ENCODE peak calls at places on chromosome 6, in seven cellular contexts. One of them, this sample, is unnamed.

GRCh38 chr6:101086473-101086872 is 205.3 kb upstream of the ASCC3 start:
- DNase-seq in stimulated activated CD4-positive, alpha-beta T cell treated with anti-CD3 and anti-CD28 coated beads, Interleukin-15, amount 100 ng/mL, for 1 hour: no peak
- DNase-seq in GM04504: no peak
- DNase-seq in heart right ventricle: no peak
- DNase-seq in activated T-helper 1 cell treated with anti-CD3 and anti-CD28 coated beads, Interleukin-2, amount 50 U/mL, for 16 hours: no peak
- DNase-seq in AG08395: no peak
- DNase-seq in GM03348: no peak
- DNase-seq in this sample: no peak

GRCh38 chr6:158230967-158231550 is 62.9 kb downstream of the GTF2H5 start:
- DNase-seq in stimulated activated CD4-positive, alpha-beta T cell treated with anti-CD3 and anti-CD28 coated beads, Interleukin-15, amount 100 ng/mL, for 1 hour: no peak
- DNase-seq in GM04504: no peak
- DNase-seq in heart right ventricle: no peak
- DNase-seq in activated T-helper 1 cell treated with anti-CD3 and anti-CD28 coated beads, Interleukin-2, amount 50 U/mL, for 16 hours: no peak
- DNase-seq in AG08395: no peak
- DNase-seq in GM03348: no peak
- DNase-seq in this sample: no peak

GRCh38 chr6:155200012-155200411 is 63.8 kb upstream of the CLDN20 start:
- DNase-seq in stimulated activated CD4-positive, alpha-beta T cell treated with anti-CD3 and anti-CD28 coated beads, Interleukin-15, amount 100 ng/mL, for 1 hour: no peak
- DNase-seq in GM04504: no peak
- DNase-seq in heart right ventricle: no peak
- DNase-seq in activated T-helper 1 cell treated with anti-CD3 and anti-CD28 coated beads, Interleukin-2, amount 50 U/mL, for 16 hours: no peak
- DNase-seq in AG08395: no peak
- DNase-seq in GM03348: no peak
- DNase-seq in this sample: no peak

GRCh38 chr6:72554203-72554564 is 67.7 kb upstream of the KCNQ5 start:
- DNase-seq in stimulated activated CD4-positive, alpha-beta T cell treated with anti-CD3 and anti-CD28 coated beads, Interleukin-15, amount 100 ng/mL, for 1 hour: no peak
- DNase-seq in GM04504: no peak
- DNase-seq in heart right ventricle: no peak
- DNase-seq in activated T-helper 1 cell treated with anti-CD3 and anti-CD28 coated beads, Interleukin-2, amount 50 U/mL, for 16 hours: no peak
- DNase-seq in AG08395: peak
- DNase-seq in GM03348: peak
- DNase-seq in this sample: no peak

GRCh38 chr6:74651948-74652347 is 553.9 kb downstream of the COL12A1 start:
- DNase-seq in stimulated activated CD4-positive, alpha-beta T cell treated with anti-CD3 and anti-CD28 coated beads, Interleukin-15, amount 100 ng/mL, for 1 hour: no peak
- DNase-seq in GM04504: no peak
- DNase-seq in heart right ventricle: no peak
- DNase-seq in activated T-helper 1 cell treated with anti-CD3 and anti-CD28 coated beads, Interleukin-2, amount 50 U/mL, for 16 hours: no peak
- DNase-seq in AG08395: no peak
- DNase-seq in GM03348: peak
- DNase-seq in this sample: no peak

GRCh38 chr6:150394886-150395285 is 26.1 kb downstream of the IYD start:
- DNase-seq in stimulated activated CD4-positive, alpha-beta T cell treated with anti-CD3 and anti-CD28 coated beads, Interleukin-15, amount 100 ng/mL, for 1 hour: no peak
- DNase-seq in GM04504: no peak
- DNase-seq in heart right ventricle: no peak
- DNase-seq in activated T-helper 1 cell treated with anti-CD3 and anti-CD28 coated beads, Interleukin-2, amount 50 U/mL, for 16 hours: no peak
- DNase-seq in AG08395: no peak
- DNase-seq in GM03348: no peak
- DNase-seq in this sample: no peak

GRCh38 chr6:118216751-118217150 is 309.7 kb downstream of the SLC35F1 start:
- DNase-seq in stimulated activated CD4-positive, alpha-beta T cell treated with anti-CD3 and anti-CD28 coated beads, Interleukin-15, amount 100 ng/mL, for 1 hour: no peak
- DNase-seq in GM04504: no peak
- DNase-seq in heart right ventricle: no peak
- DNase-seq in activated T-helper 1 cell treated with anti-CD3 and anti-CD28 coated beads, Interleukin-2, amount 50 U/mL, for 16 hours: no peak
- DNase-seq in AG08395: no peak
- DNase-seq in GM03348: no peak
- DNase-seq in this sample: no peak

GRCh38 chr6:37449984-37450383 is 17.0 kb downstream of the CMTR1 start:
- DNase-seq in stimulated activated CD4-positive, alpha-beta T cell treated with anti-CD3 and anti-CD28 coated beads, Interleukin-15, amount 100 ng/mL, for 1 hour: no peak
- DNase-seq in GM04504: no peak
- DNase-seq in heart right ventricle: no peak
- DNase-seq in activated T-helper 1 cell treated with anti-CD3 and anti-CD28 coated beads, Interleukin-2, amount 50 U/mL, for 16 hours: no peak
- DNase-seq in AG08395: no peak
- DNase-seq in GM03348: no peak
- DNase-seq in this sample: no peak

GRCh38 chr6:37566209-37566859 is 66.6 kb upstream of the CCDC167 start:
- DNase-seq in stimulated activated CD4-positive, alpha-beta T cell treated with anti-CD3 and anti-CD28 coated beads, Interleukin-15, amount 100 ng/mL, for 1 hour: peak
- DNase-seq in GM04504: no peak
- DNase-seq in heart right ventricle: peak
- DNase-seq in activated T-helper 1 cell treated with anti-CD3 and anti-CD28 coated beads, Interleukin-2, amount 50 U/mL, for 16 hours: peak
- DNase-seq in AG08395: peak
- DNase-seq in GM03348: peak
- DNase-seq in this sample: peak

GRCh38 chr6:85130743-85131142 is 319.1 kb upstream of the NT5E start:
- DNase-seq in stimulated activated CD4-positive, alpha-beta T cell treated with anti-CD3 and anti-CD28 coated beads, Interleukin-15, amount 100 ng/mL, for 1 hour: no peak
- DNase-seq in GM04504: no peak
- DNase-seq in heart right ventricle: no peak
- DNase-seq in activated T-helper 1 cell treated with anti-CD3 and anti-CD28 coated beads, Interleukin-2, amount 50 U/mL, for 16 hours: no peak
- DNase-seq in AG08395: no peak
- DNase-seq in GM03348: no peak
- DNase-seq in this sample: no peak

GRCh38 chr6:129475477-129476247 is 234.3 kb downstream of the ARHGAP18 start:
- DNase-seq in stimulated activated CD4-positive, alpha-beta T cell treated with anti-CD3 and anti-CD28 coated beads, Interleukin-15, amount 100 ng/mL, for 1 hour: no peak
- DNase-seq in GM04504: no peak
- DNase-seq in heart right ventricle: no peak
- DNase-seq in activated T-helper 1 cell treated with anti-CD3 and anti-CD28 coated beads, Interleukin-2, amount 50 U/mL, for 16 hours: no peak
- DNase-seq in AG08395: no peak
- DNase-seq in GM03348: no peak
- DNase-seq in this sample: no peak

GRCh38 chr6:6466967-6467761 is 121.4 kb upstream of the LY86 start:
- DNase-seq in stimulated activated CD4-positive, alpha-beta T cell treated with anti-CD3 and anti-CD28 coated beads, Interleukin-15, amount 100 ng/mL, for 1 hour: no peak
- DNase-seq in GM04504: no peak
- DNase-seq in heart right ventricle: no peak
- DNase-seq in activated T-helper 1 cell treated with anti-CD3 and anti-CD28 coated beads, Interleukin-2, amount 50 U/mL, for 16 hours: no peak
- DNase-seq in AG08395: no peak
- DNase-seq in GM03348: no peak
- DNase-seq in this sample: no peak

GRCh38 chr6:12875061-12875460 is 158.5 kb downstream of the PHACTR1 start:
- DNase-seq in stimulated activated CD4-positive, alpha-beta T cell treated with anti-CD3 and anti-CD28 coated beads, Interleukin-15, amount 100 ng/mL, for 1 hour: no peak
- DNase-seq in GM04504: peak
- DNase-seq in heart right ventricle: no peak
- DNase-seq in activated T-helper 1 cell treated with anti-CD3 and anti-CD28 coated beads, Interleukin-2, amount 50 U/mL, for 16 hours: no peak
- DNase-seq in AG08395: peak
- DNase-seq in GM03348: peak
- DNase-seq in this sample: no peak